ENCODE peak calls at places on chromosome 7, in seven cellular contexts. One of them, this sample, is unnamed.

GRCh38 chr7:101210143-101210542 is 7.2 kb downstream of the PLOD3 start:
- DNase-seq in kidney tubule cell: no peak
- DNase-seq in CD4-positive, alpha-beta T cell: no peak
- DNase-seq in cardiac muscle cell: no peak
- DNase-seq in T-helper 22 cell: no peak
- DNase-seq in EL: no peak
- DNase-seq in germinal center: no peak
- DNase-seq in this sample: no peak

GRCh38 chr7:41005381-41005901 is 697.4 kb downstream of the INHBA start:
- DNase-seq in CD4-positive, alpha-beta T cell: no peak
- DNase-seq in EL: peak
- DNase-seq in kidney tubule cell: peak
- DNase-seq in T-helper 22 cell: no peak
- DNase-seq in germinal center: no peak
- DNase-seq in cardiac muscle cell: peak
- DNase-seq in this sample: no peak

GRCh38 chr7:116310131-116310530 is 99.8 kb downstream of the TES start:
- DNase-seq in CD4-positive, alpha-beta T cell: no peak
- DNase-seq in T-helper 22 cell: no peak
- DNase-seq in kidney tubule cell: no peak
- DNase-seq in germinal center: no peak
- DNase-seq in EL: no peak
- DNase-seq in cardiac muscle cell: no peak
- DNase-seq in this sample: no peak

GRCh38 chr7:22356855-22357310 is at the start of gene RAPGEF5:
- DNase-seq in EL: no peak
- DNase-seq in cardiac muscle cell: no peak
- DNase-seq in germinal center: peak
- DNase-seq in T-helper 22 cell: no peak
- DNase-seq in CD4-positive, alpha-beta T cell: no peak
- DNase-seq in kidney tubule cell: peak
- DNase-seq in this sample: no peak

GRCh38 chr7:85890244-85890811 is 703.5 kb upstream of the SEMA3D start:
- DNase-seq in T-helper 22 cell: no peak
- DNase-seq in cardiac muscle cell: peak
- DNase-seq in EL: peak
- DNase-seq in germinal center: peak
- DNase-seq in kidney tubule cell: peak
- DNase-seq in CD4-positive, alpha-beta T cell: no peak
- DNase-seq in this sample: no peak

GRCh38 chr7:47383064-47383463 is 198.8 kb downstream of the TNS3 start:
- DNase-seq in CD4-positive, alpha-beta T cell: no peak
- DNase-seq in EL: peak
- DNase-seq in cardiac muscle cell: no peak
- DNase-seq in kidney tubule cell: peak
- DNase-seq in T-helper 22 cell: no peak
- DNase-seq in germinal center: no peak
- DNase-seq in this sample: no peak

GRCh38 chr7:2044311-2044882 is 188.3 kb downstream of the MAD1L1 start:
- DNase-seq in EL: no peak
- DNase-seq in germinal center: no peak
- DNase-seq in T-helper 22 cell: no peak
- DNase-seq in cardiac muscle cell: no peak
- DNase-seq in kidney tubule cell: no peak
- DNase-seq in CD4-positive, alpha-beta T cell: no peak
- DNase-seq in this sample: no peak

GRCh38 chr7:18520450-18521235 is 25.1 kb downstream of the HDAC9 start:
- DNase-seq in T-helper 22 cell: no peak
- DNase-seq in EL: peak
- DNase-seq in cardiac muscle cell: peak
- DNase-seq in kidney tubule cell: peak
- DNase-seq in germinal center: no peak
- DNase-seq in CD4-positive, alpha-beta T cell: no peak
- DNase-seq in this sample: no peak

GRCh38 chr7:66859794-66860645 is 61.0 kb upstream of the TMEM248 start:
- DNase-seq in kidney tubule cell: peak
- DNase-seq in T-helper 22 cell: no peak
- DNase-seq in EL: no peak
- DNase-seq in germinal center: no peak
- DNase-seq in cardiac muscle cell: no peak
- DNase-seq in CD4-positive, alpha-beta T cell: no peak
- DNase-seq in this sample: no peak

GRCh38 chr7:146146866-146147265 is 30.3 kb downstream of the CNTNAP2 start:
- DNase-seq in EL: peak
- DNase-seq in CD4-positive, alpha-beta T cell: no peak
- DNase-seq in germinal center: no peak
- DNase-seq in kidney tubule cell: no peak
- DNase-seq in T-helper 22 cell: no peak
- DNase-seq in cardiac muscle cell: peak
- DNase-seq in this sample: no peak

GRCh38 chr7:46215987-46216567 is 295.0 kb upstream of the IGFBP3 start:
- DNase-seq in kidney tubule cell: no peak
- DNase-seq in CD4-positive, alpha-beta T cell: no peak
- DNase-seq in T-helper 22 cell: no peak
- DNase-seq in EL: no peak
- DNase-seq in cardiac muscle cell: peak
- DNase-seq in germinal center: no peak
- DNase-seq in this sample: no peak

GRCh38 chr7:26397326-26397725 is 105.7 kb downstream of the SNX10 start:
- DNase-seq in CD4-positive, alpha-beta T cell: no peak
- DNase-seq in T-helper 22 cell: no peak
- DNase-seq in germinal center: no peak
- DNase-seq in kidney tubule cell: peak
- DNase-seq in cardiac muscle cell: no peak
- DNase-seq in EL: no peak
- DNase-seq in this sample: no peak

GRCh38 chr7:108581655-108582491 is 12.2 kb downstream of the DNAJB9 start:
- DNase-seq in T-helper 22 cell: no peak
- DNase-seq in germinal center: no peak
- DNase-seq in CD4-positive, alpha-beta T cell: no peak
- DNase-seq in EL: peak
- DNase-seq in cardiac muscle cell: peak
- DNase-seq in kidney tubule cell: peak
- DNase-seq in this sample: no peak

GRCh38 chr7:129864042-129864441 is 88.7 kb downstream of the UBE2H start:
- DNase-seq in cardiac muscle cell: peak
- DNase-seq in germinal center: no peak
- DNase-seq in EL: no peak
- DNase-seq in kidney tubule cell: no peak
- DNase-seq in T-helper 22 cell: no peak
- DNase-seq in CD4-positive, alpha-beta T cell: no peak
- DNase-seq in this sample: no peak

GRCh38 chr7:6271091-6271658 is 1.2 kb downstream of the CYTH3 start:
- DNase-seq in T-helper 22 cell: no peak
- DNase-seq in cardiac muscle cell: peak
- DNase-seq in EL: peak
- DNase-seq in kidney tubule cell: peak
- DNase-seq in CD4-positive, alpha-beta T cell: peak
- DNase-seq in germinal center: peak
- DNase-seq in this sample: peak

GRCh38 chr7:130070900-130071622 is 727 bp downstream of the KLHDC10 start:
- DNase-seq in germinal center: no peak
- DNase-seq in CD4-positive, alpha-beta T cell: no peak
- DNase-seq in kidney tubule cell: peak
- DNase-seq in EL: peak
- DNase-seq in cardiac muscle cell: peak
- DNase-seq in T-helper 22 cell: no peak
- DNase-seq in this sample: no peak

GRCh38 chr7:157484411-157485081 is 147.7 kb downstream of the DNAJB6 start:
- DNase-seq in EL: no peak
- DNase-seq in cardiac muscle cell: no peak
- DNase-seq in CD4-positive, alpha-beta T cell: no peak
- DNase-seq in germinal center: no peak
- DNase-seq in T-helper 22 cell: no peak
- DNase-seq in kidney tubule cell: no peak
- DNase-seq in this sample: no peak

GRCh38 chr7:99455874-99456273 is 10.1 kb downstream of the ATP5MF start:
- DNase-seq in cardiac muscle cell: no peak
- DNase-seq in germinal center: no peak
- DNase-seq in CD4-positive, alpha-beta T cell: no peak
- DNase-seq in T-helper 22 cell: no peak
- DNase-seq in kidney tubule cell: no peak
- DNase-seq in EL: no peak
- DNase-seq in this sample: no peak

GRCh38 chr7:32462966-32463365 is 27.2 kb downstream of the LSM5 start:
- DNase-seq in kidney tubule cell: no peak
- DNase-seq in CD4-positive, alpha-beta T cell: no peak
- DNase-seq in cardiac muscle cell: no peak
- DNase-seq in EL: no peak
- DNase-seq in T-helper 22 cell: no peak
- DNase-seq in germinal center: no peak
- DNase-seq in this sample: no peak

GRCh38 chr7:117084286-117084685 is 131.0 kb downstream of the ST7 start:
- DNase-seq in cardiac muscle cell: no peak
- DNase-seq in EL: no peak
- DNase-seq in germinal center: no peak
- DNase-seq in CD4-positive, alpha-beta T cell: no peak
- DNase-seq in T-helper 22 cell: no peak
- DNase-seq in kidney tubule cell: no peak
- DNase-seq in this sample: no peak

GRCh38 chr7:92754756-92755581 is 81.4 kb downstream of the CDK6 start:
- DNase-seq in cardiac muscle cell: no peak
- DNase-seq in CD4-positive, alpha-beta T cell: no peak
- DNase-seq in T-helper 22 cell: no peak
- DNase-seq in EL: no peak
- DNase-seq in germinal center: no peak
- DNase-seq in kidney tubule cell: no peak
- DNase-seq in this sample: no peak